ENCODE peak calls at places on chromosomes 11 and 22, in four cellular contexts. J is substantia nigra, N is MM.1S, P is fibroblast of the conjunctiva. D is an unnamed sample.

GRCh38 chr11:24093410-24093809 is 403.4 kb upstream of the LUZP2 start:
- DNase-seq in J (no peak), N (no peak), P (no peak), D (no peak)

GRCh38 chr11:133945087-133945974 is 11.4 kb downstream of the IGSF9B start:
- DNase-seq in J (no peak), N (no peak), P (no peak), D (no peak)

GRCh38 chr11:4704790-4705334 is 278 bp downstream of the MMP26 start:
- DNase-seq in J (no peak), N (no peak), P (no peak), D (no peak)

GRCh38 chr11:116714902-116715301 is 57.9 kb downstream of the BUD13 start:
- DNase-seq in J (no peak), N (no peak), P (no peak), D (no peak)

GRCh38 chr11:66875376-66875775 is 18.5 kb downstream of the LRFN4 start:
- DNase-seq in J (no peak), N (no peak), P (no peak), D (no peak)

GRCh38 chr11:125903753-125904659 is at the start of gene DDX25:
- DNase-seq in J (peak), N (no peak), P (no peak), D (no peak)

GRCh38 chr11:1234771-1235614 is 12.1 kb downstream of the MUC5B start:
- DNase-seq in J (no peak), N (no peak), P (no peak), D (no peak)

GRCh38 chr11:45266693-45267451 is 19.3 kb downstream of the SYT13 start:
- DNase-seq in J (no peak), N (no peak), P (no peak), D (no peak)

GRCh38 chr11:126282742-126283591 is at the start of gene TIRAP:
- DNase-seq in J (peak), N (peak), P (no peak), D (peak)

GRCh38 chr22:46502776-46503175 is 34.6 kb downstream of the CELSR1 start:
- DNase-seq in J (no peak), N (no peak), P (no peak), D (no peak)

GRCh38 chr11:131601586-131601985 is 231.2 kb downstream of the NTM start:
- DNase-seq in J (no peak), N (no peak), P (no peak), D (peak)

GRCh38 chr11:69292221-69292648 is 1.7 kb upstream of the MYEOV start:
- DNase-seq in J (no peak), N (peak), P (no peak), D (no peak)

GRCh38 chr22:50396751-50397370 is 53.7 kb downstream of the PPP6R2 start:
- DNase-seq in J (no peak), N (peak), P (no peak), D (no peak)

GRCh38 chr11:75667831-75668507 is 869 bp downstream of the MAP6 start:
- DNase-seq in J (peak), N (no peak), P (no peak), D (no peak)

GRCh38 chr11:13782395-13783080 is 114.1 kb downstream of the FAR1 start:
- DNase-seq in J (no peak), N (no peak), P (no peak), D (no peak)

GRCh38 chr22:21726650-21727049 is 8.9 kb downstream of the YPEL1 start:
- DNase-seq in J (no peak), N (peak), P (no peak), D (no peak)

GRCh38 chr22:29663230-29663826 is 56.5 kb upstream of the CABP7 start:
- DNase-seq in J (no peak), N (no peak), P (no peak), D (no peak)

GRCh38 chr11:108914981-108915380 is 250.1 kb downstream of the DDX10 start:
- DNase-seq in J (no peak), N (no peak), P (no peak), D (no peak)

GRCh38 chr11:81647374-81647773 is 1086.3 kb downstream of the FAM181B start:
- DNase-seq in J (no peak), N (no peak), P (no peak), D (no peak)

GRCh38 chr11:46983598-46983997 is 47.0 kb downstream of the CSTPP1 start:
- DNase-seq in J (no peak), N (no peak), P (no peak), D (no peak)

GRCh38 chr11:7421136-7421535 is 64.2 kb upstream of the OLFML1 start:
- DNase-seq in J (no peak), N (no peak), P (no peak), D (peak)

GRCh38 chr11:61896665-61897386 is 5.5 kb upstream of the FADS3 start:
- DNase-seq in J (no peak), N (no peak), P (no peak), D (no peak)

GRCh38 chr11:92061648-92062047 is 163.0 kb upstream of the FAT3 start:
- DNase-seq in J (no peak), N (no peak), P (no peak), D (no peak)

GRCh38 chr11:18065572-18065971 is 19.5 kb upstream of the TPH1 start:
- DNase-seq in J (no peak), N (no peak), P (no peak), D (no peak)

GRCh38 chr11:96311120-96311568 is 31.9 kb downstream of the MAML2 start:
- DNase-seq in J (no peak), N (no peak), P (peak), D (no peak)

GRCh38 chr11:118911880-118912741 is 13.6 kb downstream of the BCL9L start:
- DNase-seq in J (peak), N (no peak), P (no peak), D (peak)

GRCh38 chr11:95514386-95515145 is 275.0 kb downstream of the FAM76B start:
- DNase-seq in J (no peak), N (no peak), P (no peak), D (no peak)

GRCh38 chr11:15594607-15595006 is 479.9 kb downstream of the INSC start:
- DNase-seq in J (no peak), N (no peak), P (no peak), D (no peak)

GRCh38 chr22:19722915-19723164 is 499 bp upstream of the GP1BB start:
- DNase-seq in J (no peak), N (no peak), P (no peak), D (no peak)

GRCh38 chr11:126521196-126521595 is 165.7 kb downstream of the ST3GAL4 start:
- DNase-seq in J (no peak), N (no peak), P (no peak), D (no peak)

GRCh38 chr22:42296381-42296853 is 26.0 kb upstream of the TCF20 start:
- DNase-seq in J (peak), N (no peak), P (no peak), D (no peak)

GRCh38 chr11:100731471-100731870 is 44.4 kb downstream of the ARHGAP42 start:
- DNase-seq in J (no peak), N (no peak), P (no peak), D (no peak)